ENCODE peak calls at places on chromosomes 13 and 19, in six cellular contexts. B is A549, O is GM12878, Y is K562, L is HepG2, H is H1. W is an unnamed sample.

GRCh38 chr13:20847298-20847697 is 55.2 kb downstream of the XPO4 start:
- DNase-seq in H (no peak), Y (no peak), B (no peak), L (no peak), O (no peak), W (no peak)

GRCh38 chr19:2270572-2271515 is 11.1 kb downstream of the PEAK3 start:
- DNase-seq in B (peak), H (no peak), Y (peak), O (no peak), L (peak), W (peak)

GRCh38 chr13:107271226-107271625 is 703.3 kb upstream of the ARGLU1 start:
- DNase-seq in Y (no peak), H (peak), L (no peak), O (no peak), B (no peak), W (peak)

GRCh38 chr13:37270206-37271001 is 164.9 kb upstream of the CSNK1A1L start:
- DNase-seq in B (no peak), L (peak), H (no peak), Y (no peak), O (no peak), W (no peak)

GRCh38 chr13:75913925-75914324 is 277.8 kb downstream of the LMO7 start:
- DNase-seq in O (no peak), H (no peak), Y (no peak), B (no peak), L (no peak), W (no peak)

GRCh38 chr13:100434010-100434763 is 154.4 kb downstream of the GGACT start:
- DNase-seq in B (peak), O (peak), L (peak), Y (no peak), H (no peak), W (no peak)

GRCh38 chr19:39360599-39360998 is 18.4 kb downstream of the SAMD4B start:
- DNase-seq in B (no peak), O (no peak), Y (no peak), H (no peak), L (no peak), W (no peak)

GRCh38 chr19:41218615-41219507 is at the start of gene AXL:
- DNase-seq in Y (peak), L (peak), H (peak), O (no peak), B (peak), W (peak)

GRCh38 chr13:86193281-86193680 is 394.1 kb upstream of the SLITRK6 start:
- DNase-seq in B (no peak), Y (no peak), O (no peak), H (no peak), L (no peak), W (no peak)

GRCh38 chr13:99686944-99687382 is 185.7 kb downstream of the TM9SF2 start:
- DNase-seq in Y (no peak), B (no peak), L (no peak), O (no peak), H (peak), W (no peak)

GRCh38 chr13:19072543-19072942 is 109.1 kb downstream of the TUBA3C start:
- DNase-seq in H (no peak), L (no peak), Y (no peak), O (no peak), B (no peak), W (no peak)

GRCh38 chr13:89845874-89846273 is 1501.6 kb upstream of the MIR17HG start:
- DNase-seq in H (no peak), O (no peak), Y (no peak), L (no peak), B (no peak), W (no peak)

GRCh38 chr13:99131410-99131809 is 69.2 kb upstream of the UBAC2 start:
- DNase-seq in L (no peak), H (no peak), B (no peak), O (no peak), Y (no peak), W (no peak)

GRCh38 chr13:44273991-44274810 is 99.4 kb upstream of the SERP2 start:
- DNase-seq in O (no peak), B (no peak), H (no peak), Y (no peak), L (no peak), W (no peak)

GRCh38 chr19:43641333-43641732 is 1.7 kb upstream of the CADM4 start:
- DNase-seq in O (no peak), H (no peak), Y (no peak), B (peak), L (no peak), W (no peak)

GRCh38 chr19:54141356-54141755 is 3.8 kb downstream of the CNOT3 start:
- DNase-seq in L (no peak), B (no peak), Y (no peak), O (no peak), H (no peak), W (no peak)

GRCh38 chr13:51590231-51590630 is 6.0 kb downstream of the WDFY2 start:
- DNase-seq in Y (no peak), H (no peak), B (no peak), O (no peak), L (no peak), W (no peak)

GRCh38 chr13:59883885-59884284 is 279.8 kb downstream of the DIAPH3 start:
- DNase-seq in H (no peak), B (no peak), O (no peak), L (no peak), Y (no peak), W (no peak)

GRCh38 chr13:35723820-35724219 is 247.3 kb upstream of the MAB21L1 start:
- DNase-seq in B (no peak), Y (no peak), H (no peak), L (peak), O (no peak), W (peak)
- TF ChIP-seq CHD2 in B (no peak), Y (no peak), H (no peak), L (no peak), O (no peak), W (no peak)

DNA sequence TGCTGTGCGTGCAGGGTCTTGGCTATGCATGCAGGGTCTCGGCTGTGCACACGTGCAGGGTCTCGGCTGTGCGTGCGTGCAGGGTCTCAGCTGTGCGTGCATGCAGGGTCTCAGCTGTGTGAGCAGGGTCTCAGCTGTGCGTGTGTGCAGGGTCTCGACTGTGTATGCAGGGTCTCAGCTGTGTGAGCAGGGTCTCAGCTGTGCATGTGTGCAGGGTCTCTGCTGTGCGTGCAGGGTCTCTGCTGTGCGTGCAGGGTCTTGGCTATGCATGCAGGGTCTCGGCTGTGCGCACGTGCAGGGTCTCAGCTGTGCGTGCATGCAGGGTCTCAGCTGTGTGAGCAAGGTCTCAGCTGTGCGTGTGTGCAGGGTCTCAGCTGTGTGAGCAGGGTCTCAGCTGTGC is 42.5 kb downstream of the RAB20 start:
- DNase-seq in Y (no peak), L (no peak), B (no peak), H (no peak), O (no peak), W (no peak)
- TF ChIP-seq RAD21 in Y (no peak), L (no peak), B (no peak), H (no peak), O (no peak), W (no peak)

GRCh38 chr19:8592231-8593009 is 15.2 kb upstream of the MYO1F start:
- DNase-seq in L (no peak), B (peak), H (peak), O (no peak), Y (peak), W (peak)
- TF ChIP-seq MAX in L (no peak), B (peak), H (no peak), O (no peak), Y (peak), W (no peak)

GRCh38 chr19:13028027-13028426 is 32.8 kb downstream of the NFIX start:
- DNase-seq in Y (no peak), L (no peak), O (no peak), B (no peak), H (no peak), W (no peak)

GRCh38 chr19:13031917-13032623 is 36.8 kb downstream of the NFIX start:
- DNase-seq in O (no peak), H (no peak), Y (no peak), L (peak), B (no peak), W (no peak)

GRCh38 chr19:13027557-13027956 is 32.3 kb downstream of the NFIX start:
- DNase-seq in B (no peak), O (no peak), L (no peak), H (no peak), Y (no peak), W (no peak)

GRCh38 chr19:13029301-13029880 is 34.1 kb downstream of the NFIX start:
- DNase-seq in O (no peak), L (no peak), H (no peak), Y (no peak), B (no peak), W (no peak)

GRCh38 chr19:13029893-13030292 is 34.6 kb downstream of the NFIX start:
- DNase-seq in Y (no peak), H (peak), L (no peak), B (no peak), O (no peak), W (no peak)
- TF ChIP-seq CHD2 in Y (no peak), H (no peak), L (no peak), B (no peak), O (no peak), W (no peak)

DNA sequence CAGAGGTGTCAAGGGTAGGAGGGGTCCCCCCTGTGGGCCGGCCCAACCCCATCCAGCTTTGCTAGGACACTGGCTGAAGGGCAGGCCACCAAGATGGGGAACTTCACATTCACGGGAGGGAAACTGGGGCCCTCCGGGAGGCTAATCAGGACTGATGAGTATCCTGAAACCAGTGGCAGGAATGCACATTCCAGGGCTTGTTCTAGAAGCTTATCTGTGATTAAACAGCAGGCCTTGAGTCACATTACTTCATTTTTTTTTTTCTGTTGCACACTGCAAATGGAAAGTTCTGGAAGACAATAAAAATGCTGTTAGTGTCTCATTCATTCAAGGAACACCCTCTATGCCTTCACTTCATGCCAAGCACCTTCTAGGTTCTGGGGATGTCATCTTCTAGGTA is 15.5 kb upstream of the SIGLEC11 start:
- DNase-seq in H (no peak), Y (no peak), L (no peak), O (no peak), B (no peak), W (no peak)
- TF ChIP-seq RAD21 in H (no peak), Y (no peak), L (no peak), O (no peak), B (no peak), W (no peak)

GRCh38 chr19:32041681-32042292 is 303.6 kb upstream of the ZNF507 start:
- DNase-seq in L (peak), H (peak), B (peak), Y (peak), O (no peak), W (peak)
- TF ChIP-seq MAX in L (no peak), H (no peak), B (no peak), Y (no peak), O (no peak), W (no peak)

GRCh38 chr13:93226623-93227279 is at the start of gene GPC6:
- DNase-seq in Y (no peak), H (no peak), O (no peak), B (peak), L (peak), W (peak)
- TF ChIP-seq CHD2 in Y (no peak), H (peak), O (no peak), B (no peak), L (no peak), W (peak)

GRCh38 chr13:112627161-112627560 is 39.2 kb upstream of the TUBGCP3 start:
- DNase-seq in H (no peak), B (no peak), O (no peak), L (no peak), Y (no peak), W (no peak)

GRCh38 chr13:112626124-112626523 is 38.2 kb upstream of the TUBGCP3 start:
- DNase-seq in Y (no peak), B (no peak), H (no peak), O (no peak), L (no peak), W (no peak)

GRCh38 chr13:112625698-112626097 is 37.7 kb upstream of the TUBGCP3 start:
- DNase-seq in H (no peak), O (no peak), L (no peak), Y (no peak), B (no peak), W (no peak)

GRCh38 chr13:112624602-112625430 is 36.9 kb upstream of the TUBGCP3 start:
- DNase-seq in B (no peak), H (no peak), O (no peak), Y (no peak), L (no peak), W (no peak)

DNA sequence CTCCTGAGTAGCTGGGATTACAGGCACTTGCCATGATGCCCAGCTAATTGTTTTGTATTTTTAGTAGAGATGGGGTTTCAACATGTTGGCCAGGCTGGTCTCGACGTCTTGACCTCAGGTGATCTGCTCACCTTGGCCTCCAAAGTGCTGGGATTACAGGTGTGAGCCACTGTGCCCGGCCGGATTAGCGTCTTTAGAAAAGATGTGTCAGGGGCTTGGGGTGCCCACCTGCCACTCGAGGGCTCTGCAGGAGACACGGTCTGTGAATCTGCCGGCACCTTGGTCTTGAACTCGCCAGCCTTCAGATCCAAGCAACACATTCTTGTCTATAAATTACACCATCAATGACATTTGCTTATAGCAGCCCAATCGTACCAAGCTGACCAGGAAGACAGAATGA is 38.8 kb upstream of the TUBGCP3 start:
- DNase-seq in Y (no peak), H (no peak), O (no peak), L (no peak), B (no peak), W (no peak)
- TF ChIP-seq RAD21 in Y (no peak), H (no peak), O (no peak), L (no peak), B (no peak), W (no peak)

W was measured in SK-N-SH.